ENCODE peak calls at places on chromosomes 4 and X, in nine cellular contexts. F is cardiac fibroblast; P is myocyte; H is activated CD4-positive, alpha-beta T cell treated with anti-CD3 and anti-CD28 coated beads, Interleukin-2, amount 10 ng/mL, durations not matched to agents 24 days and 14 days; R is breast epithelium; N is HS-5; D is germinal center; X is pons; Y is activated CD4-positive, CD25-positive, alpha-beta regulatory T cell. O is an unnamed sample.

GRCh38 chr4:155768370-155768769 is 9.5 kb downstream of the GUCY1B1 start:
- DNase-seq in R (no peak), F (no peak), N (no peak), H (no peak), D (no peak), Y (no peak), X (no peak), P (no peak), O (no peak)

GRCh38 chr4:13968723-13969122 is 341.2 kb upstream of the BOD1L1 start:
- DNase-seq in R (no peak), P (no peak), F (no peak), H (no peak), X (no peak), N (peak), D (no peak), Y (no peak), O (no peak)

GRCh38 chr4:126209117-126209516 is 894.4 kb downstream of the FAT4 start:
- DNase-seq in D (no peak), X (no peak), N (no peak), P (no peak), F (no peak), Y (no peak), R (no peak), H (no peak), O (no peak)

GRCh38 chr4:45122406-45122805 is 396.1 kb upstream of the GNPDA2 start:
- DNase-seq in P (no peak), H (no peak), R (no peak), X (no peak), F (no peak), N (no peak), Y (no peak), D (no peak), O (no peak)

GRCh38 chr4:2370597-2371320 is 47.7 kb downstream of the ZFYVE28 start:
- DNase-seq in N (no peak), D (no peak), P (peak), H (no peak), R (no peak), Y (no peak), X (no peak), F (no peak), O (no peak)

GRCh38 chrX:38999967-39000745 is 198.9 kb downstream of the MID1IP1 start:
- DNase-seq in P (peak), X (no peak), N (no peak), F (no peak), D (no peak), R (no peak), H (no peak), Y (no peak), O (no peak)

GRCh38 chrX:131067216-131067615 is 9.1 kb downstream of the ARHGAP36 start:
- DNase-seq in X (no peak), R (no peak), Y (no peak), N (no peak), H (no peak), F (no peak), D (no peak), P (no peak), O (no peak)

GRCh38 chr4:39151120-39151713 is 31.1 kb upstream of the WDR19 start:
- DNase-seq in Y (no peak), X (peak), H (no peak), R (no peak), N (no peak), D (peak), P (no peak), F (peak), O (no peak)

GRCh38 chrX:71542411-71542810 is 9.5 kb downstream of the OGT start:
- DNase-seq in X (no peak), N (peak), F (peak), P (no peak), H (no peak), R (no peak), Y (no peak), D (no peak), O (no peak)

GRCh38 chr4:178356725-178357124 is 914.5 kb upstream of the AGA start:
- DNase-seq in X (no peak), N (no peak), H (no peak), D (no peak), R (no peak), F (no peak), Y (no peak), P (no peak), O (no peak)

GRCh38 chr4:6608758-6609414 is 31.6 kb upstream of the MRFAP1 start:
- DNase-seq in P (peak), X (no peak), R (no peak), D (no peak), N (no peak), Y (no peak), F (no peak), H (no peak), O (no peak)

GRCh38 chrX:20743054-20743453 is 476.3 kb upstream of the RPS6KA3 start:
- DNase-seq in P (no peak), Y (no peak), H (no peak), R (no peak), X (no peak), N (no peak), D (no peak), F (no peak), O (no peak)

GRCh38 chr4:152785639-152786517 is 6.1 kb downstream of the ARFIP1 start:
- DNase-seq in P (no peak), X (no peak), Y (no peak), H (no peak), F (no peak), R (no peak), N (no peak), D (no peak), O (no peak)

GRCh38 chr4:1155314-1155713 is 17.1 kb downstream of the SPON2 start:
- DNase-seq in P (no peak), R (no peak), X (peak), N (no peak), Y (no peak), F (no peak), H (no peak), D (no peak), O (no peak)

GRCh38 chr4:13476915-13477314 is 7.2 kb downstream of the RAB28 start:
- DNase-seq in N (no peak), Y (no peak), P (no peak), F (peak), R (no peak), H (no peak), D (no peak), X (no peak), O (no peak)

GRCh38 chrX:154002215-154002719 is 17.4 kb downstream of the IRAK1 start:
- DNase-seq in H (peak), P (peak), R (no peak), N (no peak), F (peak), Y (no peak), X (peak), D (no peak), O (peak)

O was measured in activated naive CD4-positive, alpha-beta T cell treated with anti-CD3 and anti-CD28 coated beads, Interleukin-2, amount 10 ng/mL, durations not matched to agents 7 days and 5 days.